ENCODE peak calls at places on chromosomes 13 and 19, in five cellular contexts. B, U, X, G and A are unnamed samples.

GRCh38 chr13:113453962-113454361 is 674 bp upstream of the ADPRHL1 start:
- DNase-seq in B (no peak), U (no peak), X (no peak), G (no peak), A (no peak)

GRCh38 chr19:34335914-34336313 is 29.1 kb upstream of the GPI start:
- DNase-seq in B (no peak), U (no peak), X (no peak), G (no peak), A (no peak)

GRCh38 chr19:6740589-6741348 is 1.3 kb downstream of the TRIP10 start:
- DNase-seq in B (no peak), U (peak), X (no peak), G (no peak), A (peak)

GRCh38 chr13:91312324-91312723 is 35.2 kb upstream of the MIR17HG start:
- DNase-seq in B (no peak), U (no peak), X (no peak), G (no peak), A (no peak)

GRCh38 chr19:4870025-4870700 is 2.7 kb upstream of the PLIN3 start:
- DNase-seq in B (no peak), U (peak), X (no peak), G (no peak), A (peak)

GRCh38 chr13:64088491-64088890 is 2672.8 kb upstream of the PCDH20 start:
- DNase-seq in B (no peak), U (no peak), X (no peak), G (no peak), A (no peak)

GRCh38 chr13:77918391-77919261 is at the start of gene EDNRB:
- DNase-seq in B (no peak), U (peak), X (peak), G (no peak), A (no peak)

GRCh38 chr13:114080739-114081561 is 51.5 kb downstream of the RASA3 start:
- DNase-seq in B (no peak), U (no peak), X (no peak), G (no peak), A (no peak)

GRCh38 chr13:28983661-28984060 is 163.5 kb downstream of the MTUS2 start:
- DNase-seq in B (no peak), U (no peak), X (no peak), G (no peak), A (no peak)